ENCODE peak calls at places on chromosomes 12 and 14, in six cellular contexts. I is amygdala, F is endothelial cell, O is NCI-H2029, W is fibroblast of the aortic adventitia, P is anterior cingulate cortex. K is an unnamed sample.

GRCh38 chr12:109840349-109841073 is 7.3 kb upstream of the TRPV4 start:
- DNase-seq in I (no peak), F (no peak), O (peak), W (no peak), P (no peak), K (no peak)

GRCh38 chr14:55107766-55108554 is 21.1 kb upstream of the LGALS3 start:
- DNase-seq in I (peak), F (peak), O (no peak), W (peak), P (no peak), K (no peak)

GRCh38 chr12:93894391-93895095 is 217.4 kb downstream of the CRADD start:
- DNase-seq in I (peak), F (no peak), O (no peak), W (peak), P (peak), K (peak)

GRCh38 chr14:101220921-101221510 is 317.5 kb upstream of the RTL1 start:
- DNase-seq in I (no peak), F (no peak), O (no peak), W (no peak), P (no peak), K (no peak)

GRCh38 chr12:111505601-111506036 is 93.5 kb downstream of the ATXN2 start:
- DNase-seq in I (no peak), F (no peak), O (no peak), W (no peak), P (no peak), K (no peak)

GRCh38 chr14:102980409-102980810 is 57.9 kb downstream of the AMN start:
- DNase-seq in I (no peak), F (no peak), O (no peak), W (peak), P (no peak), K (no peak)

GRCh38 chr14:68986926-68987652 is 8.0 kb upstream of the ACTN1 start:
- DNase-seq in I (no peak), F (no peak), O (no peak), W (no peak), P (no peak), K (no peak)

GRCh38 chr14:101134851-101135486 is 231.4 kb upstream of the RTL1 start:
- DNase-seq in I (no peak), F (no peak), O (no peak), W (no peak), P (no peak), K (no peak)

GRCh38 chr14:93009471-93010117 is 86.6 kb downstream of the CHGA start:
- DNase-seq in I (peak), F (no peak), O (no peak), W (no peak), P (peak), K (peak)

GRCh38 chr12:104566244-104566993 is 109.7 kb downstream of the CHST11 start:
- DNase-seq in I (no peak), F (no peak), O (no peak), W (no peak), P (no peak), K (no peak)

GRCh38 chr14:90850487-90850886 is 34.3 kb upstream of the TTC7B start:
- DNase-seq in I (no peak), F (peak), O (no peak), W (no peak), P (no peak), K (no peak)

GRCh38 chr14:66853311-66853710 is 335.9 kb upstream of the GARIN2 start:
- DNase-seq in I (no peak), F (no peak), O (no peak), W (no peak), P (no peak), K (no peak)

GRCh38 chr14:23984891-23985607 is 3.7 kb upstream of the DHRS4L2 start:
- DNase-seq in I (no peak), F (no peak), O (no peak), W (peak), P (no peak), K (no peak)

GRCh38 chr12:109308534-109309440 is at the start of gene FOXN4:
- DNase-seq in I (no peak), F (peak), O (no peak), W (no peak), P (no peak), K (no peak)

GRCh38 chr12:69339999-69340398 is 8.2 kb upstream of the LYZ start:
- DNase-seq in I (no peak), F (no peak), O (no peak), W (no peak), P (no peak), K (no peak)

GRCh38 chr12:57232156-57232756 is 2.7 kb downstream of the SHMT2 start:
- DNase-seq in I (no peak), F (no peak), O (no peak), W (no peak), P (no peak), K (no peak)

GRCh38 chr12:14185441-14186192 is 179.9 kb upstream of the ATF7IP start:
- DNase-seq in I (no peak), F (peak), O (peak), W (peak), P (no peak), K (no peak)

GRCh38 chr12:56644654-56645053 is 1.1 kb downstream of the ATP5F1B start:
- DNase-seq in I (no peak), F (no peak), O (no peak), W (peak), P (no peak), K (no peak)

GRCh38 chr12:54015210-54015931 is 6.6 kb downstream of the HOXC8 start:
- DNase-seq in I (no peak), F (no peak), O (no peak), W (no peak), P (no peak), K (no peak)

GRCh38 chr12:49874142-49874897 is 29.4 kb downstream of the FAIM2 start:
- DNase-seq in I (no peak), F (no peak), O (no peak), W (no peak), P (peak), K (peak)